ENCODE peak calls at places on chromosomes 7 and 10, in seven cellular contexts. O is body of pancreas, W is left ventricle myocardium inferior, F is mammary epithelial cell, E is upper lobe of right lung, B is neural progenitor cell, K is cardiac muscle cell. U is an unnamed sample.
A peak's percentile ranks its signal among the peaks of the same experiment; 100 is the strongest.

GRCh38 chr7:151992375-151992774 is 33.1 kb upstream of the GALNT11 start:
- DNase-seq in O (peak; percentile 68), W (peak; percentile 50), F (peak; percentile 27), E (peak; percentile 75), B (peak; percentile 78), K (peak; percentile 49), U (peak; percentile 73)

GRCh38 chr10:102670871-102671434 is 26.7 kb downstream of the TRIM8 start:
- DNase-seq in O (no peak), W (no peak), F (no peak), E (no peak), B (no peak), K (peak; percentile 83), U (no peak)

GRCh38 chr7:2002561-2003450 is 229.9 kb downstream of the MAD1L1 start:
- DNase-seq in O (no peak), W (peak; percentile 11), F (no peak), E (peak; percentile 47), B (no peak), K (no peak), U (no peak)

GRCh38 chr10:3776796-3777571 is 8.0 kb downstream of the KLF6 start:
- DNase-seq in O (peak; percentile 79), W (no peak), F (peak; percentile 83), E (no peak), B (no peak), K (no peak), U (peak; percentile 55)

GRCh38 chr7:76077435-76077834 is 29.5 kb downstream of the MDH2 start:
- DNase-seq in O (no peak), W (no peak), F (no peak), E (no peak), B (no peak), K (no peak), U (no peak)

GRCh38 chr7:17952387-17952786 is 12.1 kb upstream of the SNX13 start:
- DNase-seq in O (no peak), W (no peak), F (no peak), E (no peak), B (no peak), K (no peak), U (no peak)

GRCh38 chr10:129450391-129450790 is 16.6 kb upstream of the MGMT start:
- DNase-seq in O (no peak), W (no peak), F (no peak), E (no peak), B (no peak), K (no peak), U (no peak)

GRCh38 chr10:12235116-12235694 is 39.2 kb downstream of the CDC123 start:
- DNase-seq in O (no peak), W (no peak), F (no peak), E (no peak), B (no peak), K (peak; percentile 54), U (no peak)

GRCh38 chr10:99370993-99371392 is 41.8 kb downstream of the CNNM1 start:
- DNase-seq in O (peak; percentile 24), W (no peak), F (peak; percentile 25), E (no peak), B (peak; percentile 55), K (peak; percentile 71), U (no peak)

GRCh38 chr7:100835903-100836811 is 8.8 kb upstream of the EPHB4 start:
- DNase-seq in O (no peak), W (peak; percentile 64), F (peak; percentile 4), E (peak; percentile 80), B (peak; percentile 94), K (no peak), U (no peak)

GRCh38 chr10:3943695-3944257 is 158.8 kb upstream of the KLF6 start:
- DNase-seq in O (no peak), W (no peak), F (no peak), E (no peak), B (no peak), K (no peak), U (no peak)

GRCh38 chr7:73742753-73743641 is 4.4 kb upstream of the ABHD11 start:
- DNase-seq in O (peak; percentile 99), W (no peak), F (no peak), E (peak; percentile 97), B (peak; percentile 96), K (peak; percentile 38), U (no peak)

GRCh38 chr7:115676080-115676479 is 354.5 kb downstream of the TFEC start:
- DNase-seq in O (no peak), W (no peak), F (peak; percentile 4), E (no peak), B (peak; percentile 40), K (no peak), U (peak; percentile 20)

GRCh38 chr7:3537210-3537875 is 236.3 kb downstream of the SDK1 start:
- DNase-seq in O (no peak), W (no peak), F (peak; percentile 70), E (no peak), B (no peak), K (peak; percentile 5), U (no peak)

GRCh38 chr10:97002670-97003069 is 170.6 kb downstream of the LCOR start:
- DNase-seq in O (no peak), W (no peak), F (no peak), E (no peak), B (no peak), K (no peak), U (no peak)

GRCh38 chr7:111198255-111198654 is 107.3 kb downstream of the LRRN3 start:
- DNase-seq in O (peak; percentile 5), W (no peak), F (peak; percentile 99), E (no peak), B (no peak), K (no peak), U (no peak)

GRCh38 chr10:62858364-62858763 is 42.2 kb upstream of the EGR2 start:
- DNase-seq in O (peak; percentile 22), W (peak; percentile 31), F (no peak), E (no peak), B (no peak), K (no peak), U (no peak)

GRCh38 chr7:139675127-139676110 is 102.4 kb downstream of the HIPK2 start:
- DNase-seq in O (peak; percentile 48), W (no peak), F (no peak), E (no peak), B (no peak), K (no peak), U (no peak)

GRCh38 chr7:149838224-149838991 is at the start of gene ZNF862:
- DNase-seq in O (peak; percentile 99), W (peak; percentile 99), F (peak; percentile 96), E (peak; percentile 99), B (peak; percentile 99), K (peak; percentile 100), U (peak; percentile 99)
- TF ChIP-seq CTCF in O (no peak), W (no peak), F (peak; percentile 16), E (no peak), B (no peak), K (no peak), U (no peak)

GRCh38 chr10:131946880-131947279 is 34.8 kb downstream of the BNIP3 start:
- DNase-seq in O (peak; percentile 4), W (no peak), F (no peak), E (peak; percentile 42), B (no peak), K (no peak), U (peak; percentile 40)

GRCh38 chr10:131949041-131949862 is 32.5 kb downstream of the BNIP3 start:
- DNase-seq in O (peak; percentile 97), W (no peak), F (no peak), E (peak; percentile 41), B (no peak), K (no peak), U (peak; percentile 25)

GRCh38 chr10:131947631-131948347 is 33.9 kb downstream of the BNIP3 start:
- DNase-seq in O (peak; percentile 1), W (no peak), F (peak; percentile 79), E (peak; percentile 15), B (no peak), K (no peak), U (no peak)

GRCh38 chr10:131948501-131948900 is 33.2 kb downstream of the BNIP3 start:
- DNase-seq in O (peak; percentile 15), W (no peak), F (no peak), E (peak; percentile 36), B (no peak), K (no peak), U (no peak)

DNA sequence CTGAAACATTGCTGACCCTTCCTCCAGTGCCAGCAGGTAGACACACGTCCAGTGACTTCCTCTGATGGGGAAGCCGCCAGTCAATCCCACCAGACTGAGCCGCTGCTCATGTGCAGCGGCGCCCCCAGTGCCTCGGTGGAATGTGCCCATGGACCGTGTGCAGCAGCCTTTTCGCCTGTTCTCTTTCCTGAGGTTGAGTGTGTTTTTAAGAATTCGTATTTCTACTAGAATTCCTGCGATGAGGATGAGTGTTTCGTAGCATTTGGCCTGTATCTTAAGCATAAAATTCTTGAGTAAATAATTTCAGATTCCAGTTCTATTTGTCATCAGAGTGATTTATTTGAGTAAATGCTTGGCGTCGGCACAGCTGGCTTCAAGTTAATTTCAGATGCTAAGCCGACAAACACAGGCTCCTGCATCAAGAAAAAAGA is 35.4 kb downstream of the BNIP3 start:
- DNase-seq in O (peak; percentile 82), W (no peak), F (no peak), E (peak; percentile 47), B (no peak), K (no peak), U (peak; percentile 62)
- H3K36me3 ChIP-seq in O (no peaks in the 10 kb centered on the region), W (peaks cover 82% of the 10 kb centered on the region), F (peaks cover 14% of the 10 kb centered on the region), E (peaks cover 70% of the 10 kb centered on the region), B (no peaks in the 10 kb centered on the region), K (peaks cover 47% of the 10 kb centered on the region), U (peaks cover 70% of the 10 kb centered on the region)

GRCh38 chr7:95502403-95502802 is 16.7 kb downstream of the ASB4 start:
- DNase-seq in O (no peak), W (no peak), F (no peak), E (no peak), B (no peak), K (no peak), U (no peak)
- H3K4me1 ChIP-seq in O (no peaks in the 10 kb centered on the region), W (no peaks in the 10 kb centered on the region), F (no peaks in the 10 kb centered on the region), E (no peaks in the 10 kb centered on the region), B (peaks cover 21% of the 10 kb centered on the region), K (no peaks in the 10 kb centered on the region), U (no peaks in the 10 kb centered on the region)

DNA sequence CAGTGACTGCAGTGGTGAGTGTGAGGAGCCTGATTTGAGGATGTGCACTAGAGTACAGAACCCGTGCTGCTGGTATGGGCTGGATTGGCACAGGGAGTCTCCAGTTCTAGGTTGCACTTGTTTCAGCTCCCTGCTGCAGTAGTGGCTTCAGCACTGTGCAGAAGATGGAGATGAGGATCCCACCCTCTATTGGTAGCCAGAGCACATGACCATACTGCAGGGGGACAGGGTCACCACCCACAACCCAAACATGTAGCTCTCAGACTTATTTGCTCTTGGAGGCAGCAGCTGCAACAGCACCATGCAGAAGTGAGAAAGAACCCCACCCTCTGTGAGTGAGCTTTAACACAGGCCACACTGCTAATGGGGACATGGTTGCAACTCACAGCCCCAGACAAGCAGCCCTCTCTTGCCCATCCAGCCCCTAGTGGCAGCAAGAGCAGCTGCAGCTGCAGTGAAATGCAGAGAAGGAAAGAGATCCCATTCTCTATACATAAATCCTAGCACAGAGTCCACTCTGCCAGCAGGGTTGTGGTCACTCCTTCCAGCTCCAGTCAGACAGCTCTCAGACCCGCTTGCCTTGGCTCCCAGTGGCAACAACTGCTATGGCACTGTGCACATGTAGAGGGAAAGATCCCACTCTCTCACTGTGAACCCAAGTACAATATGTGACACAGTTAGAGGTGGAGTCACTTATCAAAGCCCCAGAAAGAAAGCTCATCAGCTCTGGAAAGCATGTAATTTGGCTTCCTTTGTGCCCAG is 51.4 kb upstream of the SCIN start:
- DNase-seq in O (no peak), W (no peak), F (peak; percentile 8), E (no peak), B (peak; percentile 54), K (peak; percentile 25), U (no peak)
- TF ChIP-seq CTCF in O (no peak), W (no peak), F (peak; percentile 68), E (peak; percentile 27), B (peak; percentile 68), K (peak; percentile 57), U (no peak)

GRCh38 chr7:868189-868486 is 8.2 kb upstream of the GET4 start:
- DNase-seq in O (no peak), W (no peak), F (no peak), E (peak; percentile 57), B (no peak), K (no peak), U (no peak)
- H3K36me3 ChIP-seq in O (no peaks in the 10 kb centered on the region), W (peaks cover 89% of the 10 kb centered on the region), F (peaks cover 11% of the 10 kb centered on the region), E (peaks cover 74% of the 10 kb centered on the region), B (peaks cover 5% of the 10 kb centered on the region), K (peaks cover 38% of the 10 kb centered on the region), U (peaks cover 64% of the 10 kb centered on the region)